ENCODE peak calls at places on chromosomes 4 and X, in six cellular contexts. T is tibial artery, O is right lobe of liver, N is thoracic aorta, Q is neural progenitor cell, Z is adrenal gland. J is an unnamed sample. For H3K27me3 and H3K9me3, the result is how much of the 10 kb centered on the place peaks cover.

GRCh38 chr4:181966084-181966483 is 277.1 kb upstream of the TENM3 start:
- DNase-seq in Q (no peak), O (no peak), N (no peak), T (no peak), Z (no peak), J (no peak)

GRCh38 chrX:139720136-139720535 is 12.2 kb upstream of the MCF2 start:
- DNase-seq in T (no peak), N (no peak), O (no peak), Q (peak), Z (no peak), J (peak)

GRCh38 chr4:26252349-26252748 is 68.5 kb upstream of the RBPJ start:
- DNase-seq in N (no peak), Q (no peak), Z (no peak), T (no peak), O (no peak), J (no peak)

GRCh38 chr4:1842993-1843448 is 12.9 kb downstream of the LETM1 start:
- DNase-seq in N (no peak), O (no peak), T (no peak), Q (no peak), Z (peak), J (no peak)

GRCh38 chr4:9996319-9997110 is 24.8 kb downstream of the SLC2A9 start:
- DNase-seq in Q (no peak), T (no peak), Z (peak), N (no peak), O (no peak), J (no peak)

GRCh38 chrX:103845165-103845653 is 13.2 kb upstream of the RAB9B start:
- DNase-seq in T (peak), O (no peak), N (no peak), Q (peak), Z (peak), J (peak)

GRCh38 chr4:48432017-48432416 is 51.1 kb upstream of the SLC10A4 start:
- DNase-seq in O (no peak), T (no peak), Z (no peak), N (no peak), Q (no peak), J (no peak)

GRCh38 chr4:7052923-7053715 is 9.9 kb downstream of the TADA2B start:
- DNase-seq in N (no peak), O (peak), Z (peak), T (no peak), Q (no peak), J (no peak)

GRCh38 chrX:21883258-21883657 is 27.5 kb downstream of the YY2 start:
- DNase-seq in N (no peak), Q (no peak), Z (peak), O (peak), T (peak), J (no peak)

GRCh38 chr4:187604984-187605383 is 390.6 kb upstream of the ZFP42 start:
- DNase-seq in Q (no peak), N (no peak), Z (no peak), O (no peak), T (no peak), J (no peak)

GRCh38 chrX:41512394-41512793 is 65.3 kb downstream of the NYX start:
- DNase-seq in Q (no peak), Z (no peak), N (no peak), T (no peak), O (no peak), J (no peak)

GRCh38 chr4:110532901-110533589 is 57.1 kb downstream of the ENPEP start:
- DNase-seq in T (no peak), Q (no peak), O (no peak), Z (no peak), N (no peak), J (no peak)

GRCh38 chrX:153032397-153033118 is 23.7 kb upstream of the PNMA3 start:
- DNase-seq in Q (peak), N (no peak), T (peak), O (peak), Z (peak), J (peak)

GRCh38 chr4:8334786-8335460 is 65.4 kb downstream of the HTRA3 start:
- DNase-seq in N (no peak), Q (no peak), T (no peak), O (peak), Z (no peak), J (no peak)

GRCh38 chrX:25941559-25942250 is 196.4 kb upstream of the MAGEB18 start:
- DNase-seq in Z (no peak), Q (no peak), N (no peak), O (no peak), T (no peak), J (no peak)

GRCh38 chr4:24594887-24595286 is 10.5 kb upstream of the DHX15 start:
- DNase-seq in Q (no peak), O (no peak), N (no peak), T (no peak), Z (no peak), J (no peak)

GRCh38 chrX:17737707-17738001 is 361 bp downstream of the SCML1 start:
- DNase-seq in Z (no peak), Q (no peak), T (no peak), N (no peak), O (no peak), J (no peak)

GRCh38 chrX:10754445-10754844 is 134.1 kb upstream of the MID1 start:
- DNase-seq in N (no peak), O (no peak), T (no peak), Z (no peak), Q (no peak), J (no peak)
- H3K27me3 ChIP-seq in N (under half), O (under half), T (under half), Z (under half), Q (under half), J (under half)

GRCh38 chr4:158799856-158800255 is 31.0 kb downstream of the FNIP2 start:
- DNase-seq in T (no peak), Z (no peak), Q (no peak), O (no peak), N (no peak), J (no peak)
- H3K4me3 ChIP-seq in T (no peak), Z (no peak), Q (no peak), O (no peak), N (no peak), J (no peak)

GRCh38 chr4:29005838-29006237 is 1714.3 kb upstream of the PCDH7 start:
- DNase-seq in Z (no peak), N (no peak), Q (no peak), O (no peak), T (no peak), J (no peak)

GRCh38 chr4:29002151-29002550 is 1718.0 kb upstream of the PCDH7 start:
- DNase-seq in Z (no peak), O (no peak), Q (peak), N (no peak), T (no peak), J (no peak)
- H3K9me3 ChIP-seq in Z (under half), O (under half), Q (under half), N (under half), T (under half), J (under half)

GRCh38 chr4:146647615-146648383 is 9.1 kb downstream of the POU4F2 start:
- DNase-seq in N (no peak), O (no peak), Z (no peak), T (no peak), Q (peak), J (no peak)
- H3K27me3 ChIP-seq in N (under half), O (under half), Z (half or more), T (half or more), Q (half or more), J (under half)

GRCh38 chr4:15339732-15340131 is 88.1 kb upstream of the C1QTNF7 start:
- DNase-seq in O (no peak), T (no peak), Z (no peak), N (no peak), Q (no peak), J (no peak)
- H3K4me3 ChIP-seq in O (no peak), T (peak), Z (no peak), N (peak), Q (no peak), J (no peak)

DNA sequence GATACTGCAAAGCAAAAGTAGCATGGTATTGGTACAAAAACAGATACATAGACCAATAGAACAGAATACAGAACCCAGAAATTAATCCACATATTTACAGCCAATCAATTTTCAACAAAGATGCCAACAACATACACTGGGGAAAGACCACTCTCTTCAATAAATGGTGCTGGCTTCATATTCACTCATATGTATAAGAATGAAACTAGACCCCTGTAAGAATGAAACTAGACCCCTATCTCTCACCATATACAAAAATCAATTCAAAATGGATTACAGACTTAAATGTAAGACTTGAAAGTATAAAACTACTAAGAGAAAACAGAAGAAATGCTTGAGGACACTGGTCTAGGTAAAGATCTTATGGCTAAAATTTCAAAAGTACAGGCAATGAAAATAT is 19.3 kb downstream of the TLR6 start:
- DNase-seq in N (no peak), Q (no peak), T (no peak), Z (no peak), O (no peak), J (no peak)
- H3K9me3 ChIP-seq in N (under half), Q (under half), T (under half), Z (under half), O (under half), J (under half)

GRCh38 chr4:85411386-85411785 is 63.6 kb upstream of the ARHGAP24 start:
- DNase-seq in N (no peak), Z (no peak), T (no peak), O (no peak), Q (no peak), J (no peak)

GRCh38 chr4:85409251-85409650 is 65.7 kb upstream of the ARHGAP24 start:
- DNase-seq in N (no peak), Z (no peak), O (no peak), T (no peak), Q (no peak), J (no peak)

GRCh38 chr4:85406185-85406584 is 68.8 kb upstream of the ARHGAP24 start:
- DNase-seq in Q (no peak), T (no peak), Z (no peak), N (no peak), O (no peak), J (no peak)

GRCh38 chr4:85408326-85408725 is 66.6 kb upstream of the ARHGAP24 start:
- DNase-seq in Q (no peak), Z (no peak), N (no peak), O (no peak), T (no peak), J (no peak)

DNA sequence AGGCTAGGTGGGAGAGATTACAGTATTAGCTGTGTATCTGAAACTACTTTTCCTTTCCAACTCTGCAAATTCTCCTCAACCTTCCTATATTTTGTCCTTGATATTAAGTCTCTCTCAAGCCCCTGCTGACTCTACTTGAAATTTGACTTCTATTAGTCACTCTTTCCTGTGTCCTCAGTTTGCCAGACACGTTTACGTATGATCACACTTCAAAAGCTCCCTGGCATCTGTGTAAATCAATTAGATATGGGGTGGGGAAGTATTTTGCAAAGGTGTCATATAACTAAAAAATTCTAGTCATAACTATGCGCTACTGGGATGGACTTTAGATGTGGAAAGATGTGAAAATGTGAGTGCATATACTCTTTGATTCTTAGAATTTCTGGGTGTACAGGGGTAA is 67.4 kb upstream of the ARHGAP24 start:
- DNase-seq in Q (no peak), N (no peak), Z (no peak), T (no peak), O (no peak), J (no peak)
- H3K27me3 ChIP-seq in Q (under half), N (under half), Z (under half), T (under half), O (under half), J (under half)

GRCh38 chrX:49231333-49232000 is 1.7 kb downstream of the CACNA1F start:
- DNase-seq in T (no peak), O (no peak), N (no peak), Z (no peak), Q (no peak), J (no peak)
- H3K4me3 ChIP-seq in T (no peak), O (no peak), N (no peak), Z (no peak), Q (no peak), J (no peak)

GRCh38 chrX:53631156-53631555 is 55.4 kb downstream of the HUWE1 start:
- DNase-seq in Q (no peak), N (no peak), Z (no peak), T (no peak), O (no peak), J (peak)
- H3K9me3 ChIP-seq in Q (under half), N (under half), Z (under half), T (under half), O (under half), J (under half)

J was measured in SJSA1.